ENCODE peak calls at places on chromosomes 7 and 10, in five cellular contexts. U, Y, V, N and T are unnamed samples. For H3K4me1, the result is how much of the 10 kb centered on the place peaks cover.

GRCh38 chr10:11326241-11326640 is 285.2 kb downstream of the USP6NL start:
- DNase-seq in V (no peak), U (no peak), N (no peak), Y (no peak), T (no peak)

GRCh38 chr10:73889014-73889413 is 14.7 kb upstream of the CAMK2G start:
- DNase-seq in V (peak), N (peak), Y (peak), U (peak), T (no peak)

GRCh38 chr7:77759294-77759889 is 38.8 kb downstream of the TMEM60 start:
- DNase-seq in U (peak), V (peak), N (peak), Y (peak), T (peak)

GRCh38 chr7:2647594-2648172 is 15.9 kb downstream of the TTYH3 start:
- DNase-seq in Y (no peak), U (no peak), N (no peak), V (no peak), T (no peak)

GRCh38 chr7:3194501-3195141 is 106.4 kb upstream of the SDK1 start:
- DNase-seq in N (no peak), V (peak), Y (peak), U (peak), T (peak)

GRCh38 chr10:43255644-43256431 is 11.0 kb downstream of the RASGEF1A start:
- DNase-seq in U (peak), N (peak), V (peak), Y (no peak), T (no peak)

GRCh38 chr10:27661511-27662286 is 83.9 kb downstream of the MKX start:
- DNase-seq in Y (no peak), V (no peak), U (no peak), N (no peak), T (no peak)

GRCh38 chr7:142638581-142638980 is 110.7 kb upstream of the PRSS1 start:
- DNase-seq in N (no peak), V (no peak), Y (no peak), U (no peak), T (no peak)

GRCh38 chr7:94907026-94907419 is 371 bp upstream of the PPP1R9A start:
- DNase-seq in U (no peak), V (no peak), N (peak), Y (no peak), T (no peak)

GRCh38 chr10:129808092-129808983 is 155.7 kb downstream of the EBF3 start:
- DNase-seq in V (no peak), U (no peak), N (no peak), Y (no peak), T (no peak)

GRCh38 chr7:148729984-148730733 is 31.5 kb downstream of the CUL1 start:
- DNase-seq in Y (peak), N (no peak), U (no peak), V (no peak), T (no peak)

GRCh38 chr7:2251841-2252771 is 10.1 kb downstream of the NUDT1 start:
- DNase-seq in V (no peak), Y (no peak), N (no peak), U (no peak), T (no peak)

GRCh38 chr7:137073571-137074325 is 205.3 kb downstream of the CHRM2 start:
- DNase-seq in N (peak), Y (peak), U (peak), V (no peak), T (no peak)

GRCh38 chr10:46273506-46274477 is 13.0 kb upstream of the ANTXRL start:
- DNase-seq in U (peak), N (no peak), Y (no peak), V (peak), T (no peak)

DNA sequence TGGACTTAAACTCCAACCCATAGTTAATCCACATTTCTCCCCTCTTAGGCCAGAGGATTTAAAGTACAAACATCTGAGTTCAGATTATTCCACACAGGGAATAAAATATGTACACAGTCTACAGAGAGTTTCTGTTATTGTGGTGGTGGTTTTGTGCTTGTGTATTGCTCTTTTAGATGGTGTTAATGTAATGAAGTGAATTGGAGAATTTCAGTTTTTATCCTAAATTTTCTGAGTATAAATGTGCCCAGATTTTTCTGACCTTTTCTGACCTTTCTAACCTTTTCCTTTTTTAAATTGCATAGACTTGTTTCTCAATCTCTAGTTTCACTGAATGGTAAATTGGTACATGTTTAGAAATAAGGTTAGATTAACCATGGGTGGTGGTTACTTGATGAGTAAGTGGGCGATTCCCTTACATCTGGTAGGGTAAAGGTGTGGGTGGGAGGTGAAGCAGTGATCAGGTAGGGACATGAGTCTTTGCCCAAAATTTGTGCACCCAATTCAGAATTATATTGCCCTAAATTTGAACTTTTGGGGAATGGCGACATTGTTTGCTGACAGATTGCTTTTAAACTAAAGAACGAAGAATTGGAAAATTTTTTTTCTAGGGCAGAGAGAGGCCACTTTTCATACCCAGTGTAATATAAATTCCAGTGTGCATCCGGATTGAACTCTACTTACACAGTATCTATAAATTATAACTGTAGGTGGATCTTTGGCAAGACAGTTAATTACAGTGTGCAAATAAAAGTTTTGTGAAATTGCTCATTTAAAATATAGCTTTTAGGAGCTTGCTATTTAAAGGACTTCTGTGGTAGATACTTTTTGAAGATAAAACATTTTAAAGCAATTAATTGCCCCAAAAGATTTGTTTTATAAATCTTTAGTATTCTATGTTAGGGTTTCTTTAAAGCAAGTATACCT is 62.2 kb downstream of the ST7 start:
- DNase-seq in V (no peak), U (no peak), Y (no peak), N (no peak), T (no peak)
- H3K4me1 ChIP-seq in V (under half), U (under half), Y (under half), N (under half), T (under half)

GRCh38 chr7:101906291-101907260 is 89.2 kb downstream of the CUX1 start:
- DNase-seq in N (no peak), U (no peak), V (no peak), Y (no peak), T (no peak)

GRCh38 chr7:101904019-101904418 is 86.6 kb downstream of the CUX1 start:
- DNase-seq in U (no peak), V (no peak), N (no peak), Y (no peak), T (no peak)

GRCh38 chr7:101902680-101903504 is 85.5 kb downstream of the CUX1 start:
- DNase-seq in V (no peak), N (no peak), Y (no peak), U (no peak), T (no peak)

GRCh38 chr7:101903505-101903849 is 86.1 kb downstream of the CUX1 start:
- DNase-seq in V (no peak), Y (no peak), N (no peak), U (no peak), T (no peak)

GRCh38 chr7:101905203-101905865 is 87.9 kb downstream of the CUX1 start:
- DNase-seq in N (no peak), V (no peak), U (no peak), Y (peak), T (no peak)
- H3K18ac ChIP-seq in N (no peak), V (no peak), U (no peak), Y (no peak), T (no peak)

DNA sequence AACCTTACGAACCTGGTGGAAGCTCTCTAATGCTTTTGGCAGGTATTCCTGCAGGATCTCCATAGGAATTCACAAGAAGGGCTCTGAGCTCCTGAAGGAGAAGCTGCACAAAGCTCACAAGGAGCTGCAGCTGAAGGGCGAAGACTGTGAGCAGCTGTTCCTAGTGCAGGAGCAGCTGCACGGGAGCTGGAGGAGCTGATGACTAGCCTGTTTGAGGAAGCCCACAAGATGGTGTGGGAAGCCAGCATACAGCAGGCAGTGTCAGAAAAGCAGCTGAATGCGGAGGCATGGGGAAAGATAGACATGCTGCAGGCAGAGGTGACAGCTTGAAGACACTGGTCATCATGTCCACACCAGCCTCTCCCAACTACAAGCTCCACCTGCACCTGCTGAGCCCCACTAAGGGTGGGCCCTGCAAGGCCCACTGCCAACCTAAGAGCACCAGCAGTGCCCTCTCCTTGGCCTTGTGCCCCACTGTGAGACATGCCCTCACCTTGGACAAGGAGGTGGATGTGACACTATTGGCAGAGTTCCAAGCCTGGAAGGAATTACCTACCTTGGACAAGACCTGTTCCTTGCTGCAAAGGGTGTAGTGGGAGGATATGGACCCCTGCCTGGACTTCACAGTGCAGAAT is 250.6 kb downstream of the BBS9 start:
- DNase-seq in N (no peak), U (no peak), V (no peak), Y (no peak), T (no peak)
- H3K4ac ChIP-seq in N (no peak), U (no peak), V (no peak), Y (no peak), T (no peak)

GRCh38 chr7:30463400-30464145 is 15.0 kb downstream of the NOD1 start:
- DNase-seq in Y (no peak), U (no peak), N (no peak), V (no peak), T (no peak)
- H3K4me1 ChIP-seq in Y (under half), U (under half), N (under half), V (under half), T (under half)

GRCh38 chr7:5422324-5423271 is 1.0 kb downstream of the TNRC18 start:
- DNase-seq in V (no peak), U (peak), N (peak), Y (peak), T (no peak)
- H3K18ac ChIP-seq in V (no peak), U (peak), N (peak), Y (peak), T (peak)